ENCODE peak calls at places on chromosomes 12 and 14, in nine cellular contexts. One of them, this sample, is unnamed.

GRCh38 chr12:65596514-65597010 is 227.7 kb upstream of the HMGA2 start:
- DNase-seq in epithelial cell of proximal tubule: no peak
- DNase-seq in kidney epithelial cell: no peak
- DNase-seq in H1: no peak
- DNase-seq in upper lobe of left lung: no peak
- DNase-seq in Calu3: no peak
- DNase-seq in ovary: no peak
- DNase-seq in endothelial cell of umbilical vein: no peak
- DNase-seq in A549: no peak
- DNase-seq in this sample: no peak

GRCh38 chr12:98595152-98595988 is 1.9 kb downstream of the SLC25A3 start:
- DNase-seq in A549: no peak
- DNase-seq in Calu3: no peak
- DNase-seq in ovary: no peak
- DNase-seq in endothelial cell of umbilical vein: peak
- DNase-seq in kidney epithelial cell: peak
- DNase-seq in H1: no peak
- DNase-seq in upper lobe of left lung: no peak
- DNase-seq in epithelial cell of proximal tubule: peak
- DNase-seq in this sample: no peak

GRCh38 chr12:57465747-57466505 is 6.3 kb downstream of the GLI1 start:
- DNase-seq in epithelial cell of proximal tubule: no peak
- DNase-seq in endothelial cell of umbilical vein: no peak
- DNase-seq in kidney epithelial cell: no peak
- DNase-seq in Calu3: no peak
- DNase-seq in upper lobe of left lung: no peak
- DNase-seq in A549: no peak
- DNase-seq in H1: no peak
- DNase-seq in ovary: no peak
- DNase-seq in this sample: no peak

GRCh38 chr12:131430158-131430772 is 280.6 kb upstream of the SFSWAP start:
- DNase-seq in Calu3: peak
- DNase-seq in upper lobe of left lung: peak
- DNase-seq in H1: no peak
- DNase-seq in A549: no peak
- DNase-seq in kidney epithelial cell: no peak
- DNase-seq in ovary: peak
- DNase-seq in endothelial cell of umbilical vein: no peak
- DNase-seq in epithelial cell of proximal tubule: no peak
- DNase-seq in this sample: no peak

GRCh38 chr12:120115692-120116442 is 686 bp downstream of the RAB35 start:
- DNase-seq in A549: peak
- DNase-seq in upper lobe of left lung: peak
- DNase-seq in ovary: peak
- DNase-seq in kidney epithelial cell: no peak
- DNase-seq in H1: no peak
- DNase-seq in Calu3: peak
- DNase-seq in epithelial cell of proximal tubule: no peak
- DNase-seq in endothelial cell of umbilical vein: peak
- DNase-seq in this sample: no peak

GRCh38 chr12:132593938-132594358 is 16.4 kb downstream of the LRCOL1 start:
- DNase-seq in endothelial cell of umbilical vein: peak
- DNase-seq in H1: no peak
- DNase-seq in epithelial cell of proximal tubule: peak
- DNase-seq in ovary: peak
- DNase-seq in upper lobe of left lung: peak
- DNase-seq in Calu3: peak
- DNase-seq in kidney epithelial cell: peak
- DNase-seq in A549: peak
- DNase-seq in this sample: peak

GRCh38 chr12:121632069-121632970 is 6.0 kb downstream of the ORAI1 start:
- DNase-seq in endothelial cell of umbilical vein: peak
- DNase-seq in A549: no peak
- DNase-seq in upper lobe of left lung: no peak
- DNase-seq in ovary: no peak
- DNase-seq in kidney epithelial cell: no peak
- DNase-seq in Calu3: no peak
- DNase-seq in epithelial cell of proximal tubule: no peak
- DNase-seq in H1: no peak
- DNase-seq in this sample: no peak

GRCh38 chr12:112686373-112686772 is 105.2 kb upstream of the RPH3A start:
- DNase-seq in H1: no peak
- DNase-seq in kidney epithelial cell: no peak
- DNase-seq in A549: peak
- DNase-seq in Calu3: peak
- DNase-seq in epithelial cell of proximal tubule: peak
- DNase-seq in upper lobe of left lung: no peak
- DNase-seq in ovary: no peak
- DNase-seq in endothelial cell of umbilical vein: peak
- DNase-seq in this sample: peak

GRCh38 chr14:33061667-33062325 is 123.1 kb downstream of the NPAS3 start:
- DNase-seq in endothelial cell of umbilical vein: no peak
- DNase-seq in ovary: no peak
- DNase-seq in kidney epithelial cell: no peak
- DNase-seq in upper lobe of left lung: no peak
- DNase-seq in epithelial cell of proximal tubule: no peak
- DNase-seq in H1: no peak
- DNase-seq in A549: no peak
- DNase-seq in Calu3: no peak
- DNase-seq in this sample: no peak

GRCh38 chr12:13000935-13001724 is 1.1 kb upstream of the HEBP1 start:
- DNase-seq in H1: no peak
- DNase-seq in epithelial cell of proximal tubule: no peak
- DNase-seq in ovary: peak
- DNase-seq in kidney epithelial cell: no peak
- DNase-seq in upper lobe of left lung: peak
- DNase-seq in endothelial cell of umbilical vein: peak
- DNase-seq in A549: peak
- DNase-seq in Calu3: peak
- DNase-seq in this sample: no peak

GRCh38 chr12:87150969-87151662 is 878.1 kb downstream of the C12orf50 start:
- DNase-seq in A549: peak
- DNase-seq in H1: no peak
- DNase-seq in upper lobe of left lung: no peak
- DNase-seq in kidney epithelial cell: no peak
- DNase-seq in ovary: no peak
- DNase-seq in endothelial cell of umbilical vein: no peak
- DNase-seq in Calu3: no peak
- DNase-seq in epithelial cell of proximal tubule: no peak
- DNase-seq in this sample: no peak

GRCh38 chr12:54147186-54147585 is 41.6 kb downstream of the SMUG1 start:
- DNase-seq in epithelial cell of proximal tubule: no peak
- DNase-seq in upper lobe of left lung: no peak
- DNase-seq in A549: no peak
- DNase-seq in Calu3: peak
- DNase-seq in endothelial cell of umbilical vein: no peak
- DNase-seq in ovary: no peak
- DNase-seq in H1: no peak
- DNase-seq in kidney epithelial cell: no peak
- DNase-seq in this sample: no peak

GRCh38 chr12:6603095-6603567 is 4.0 kb downstream of the CHD4 start:
- DNase-seq in upper lobe of left lung: peak
- DNase-seq in Calu3: no peak
- DNase-seq in epithelial cell of proximal tubule: no peak
- DNase-seq in endothelial cell of umbilical vein: peak
- DNase-seq in H1: no peak
- DNase-seq in A549: no peak
- DNase-seq in ovary: no peak
- DNase-seq in kidney epithelial cell: no peak
- DNase-seq in this sample: no peak

GRCh38 chr14:100440758-100441203 is 117.6 kb downstream of the SLC25A47 start:
- DNase-seq in H1: no peak
- DNase-seq in A549: no peak
- DNase-seq in kidney epithelial cell: no peak
- DNase-seq in endothelial cell of umbilical vein: peak
- DNase-seq in upper lobe of left lung: no peak
- DNase-seq in Calu3: no peak
- DNase-seq in epithelial cell of proximal tubule: no peak
- DNase-seq in ovary: no peak
- DNase-seq in this sample: no peak

GRCh38 chr14:100439781-100440180 is 116.6 kb downstream of the SLC25A47 start:
- DNase-seq in ovary: peak
- DNase-seq in A549: peak
- DNase-seq in epithelial cell of proximal tubule: no peak
- DNase-seq in Calu3: no peak
- DNase-seq in H1: no peak
- DNase-seq in upper lobe of left lung: no peak
- DNase-seq in kidney epithelial cell: no peak
- DNase-seq in endothelial cell of umbilical vein: peak
- DNase-seq in this sample: no peak

GRCh38 chr14:100440207-100440631 is 117.1 kb downstream of the SLC25A47 start:
- DNase-seq in A549: peak
- DNase-seq in upper lobe of left lung: peak
- DNase-seq in Calu3: peak
- DNase-seq in kidney epithelial cell: peak
- DNase-seq in endothelial cell of umbilical vein: peak
- DNase-seq in H1: peak
- DNase-seq in epithelial cell of proximal tubule: peak
- DNase-seq in ovary: peak
- DNase-seq in this sample: peak

GRCh38 chr14:100438271-100438670 is 115.1 kb downstream of the SLC25A47 start:
- DNase-seq in endothelial cell of umbilical vein: no peak
- DNase-seq in kidney epithelial cell: no peak
- DNase-seq in epithelial cell of proximal tubule: no peak
- DNase-seq in H1: no peak
- DNase-seq in upper lobe of left lung: no peak
- DNase-seq in ovary: no peak
- DNase-seq in A549: no peak
- DNase-seq in Calu3: no peak
- DNase-seq in this sample: no peak

GRCh38 chr14:100438678-100439592 is 115.8 kb downstream of the SLC25A47 start:
- DNase-seq in H1: no peak
- DNase-seq in kidney epithelial cell: peak
- DNase-seq in ovary: no peak
- DNase-seq in upper lobe of left lung: peak
- DNase-seq in epithelial cell of proximal tubule: peak
- DNase-seq in Calu3: peak
- DNase-seq in endothelial cell of umbilical vein: peak
- DNase-seq in A549: peak
- DNase-seq in this sample: peak
- TF ChIP-seq CTCF in H1: no peak
- TF ChIP-seq CTCF in kidney epithelial cell: no peak
- TF ChIP-seq CTCF in ovary: no peak
- TF ChIP-seq CTCF in upper lobe of left lung: no peak
- TF ChIP-seq CTCF in epithelial cell of proximal tubule: no peak
- TF ChIP-seq CTCF in Calu3: no peak
- TF ChIP-seq CTCF in endothelial cell of umbilical vein: no peak
- TF ChIP-seq CTCF in A549: no peak
- TF ChIP-seq CTCF in this sample: no peak

DNA sequence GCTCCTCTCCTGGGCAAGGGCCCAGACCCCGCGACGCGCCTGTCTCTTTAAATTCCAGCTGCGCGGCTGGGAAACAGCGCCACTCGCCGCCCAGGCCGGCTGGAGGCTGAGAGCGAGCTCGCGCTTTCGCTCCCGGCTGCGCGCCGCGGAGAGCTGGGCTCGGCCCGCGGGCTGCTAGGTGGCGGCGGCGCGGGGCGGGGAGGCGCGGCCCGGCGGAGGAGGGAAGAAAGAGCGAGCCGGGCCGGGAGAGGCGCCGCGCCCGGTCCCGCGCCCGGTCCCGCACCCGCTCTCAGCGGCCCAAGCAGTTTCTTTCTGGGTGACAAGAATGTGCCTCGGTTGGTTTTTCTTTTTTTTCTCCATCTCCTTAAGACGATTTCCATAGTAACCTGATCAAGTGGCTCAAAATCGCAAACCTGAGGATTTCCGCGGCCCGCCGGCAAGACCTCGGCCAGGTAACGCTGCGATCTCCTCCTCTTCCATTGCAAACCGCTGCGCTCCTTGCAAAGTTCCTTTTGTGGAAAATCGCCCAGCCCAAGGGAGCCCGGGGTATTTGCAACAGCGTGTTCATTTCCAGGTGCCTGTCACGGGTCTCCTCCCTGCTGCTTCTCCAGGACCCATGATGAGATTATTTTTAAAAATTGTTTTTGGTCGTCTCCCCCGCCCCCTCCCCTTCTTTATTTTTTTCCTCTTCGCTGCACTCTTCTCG is 259.5 kb upstream of the E2F7 start:
- DNase-seq in kidney epithelial cell: no peak
- DNase-seq in H1: peak
- DNase-seq in Calu3: peak
- DNase-seq in upper lobe of left lung: peak
- DNase-seq in A549: peak
- DNase-seq in endothelial cell of umbilical vein: peak
- DNase-seq in epithelial cell of proximal tubule: no peak
- DNase-seq in ovary: peak
- DNase-seq in this sample: no peak
- TF ChIP-seq CTCF in kidney epithelial cell: peak
- TF ChIP-seq CTCF in H1: peak
- TF ChIP-seq CTCF in Calu3: peak
- TF ChIP-seq CTCF in upper lobe of left lung: peak
- TF ChIP-seq CTCF in A549: peak
- TF ChIP-seq CTCF in endothelial cell of umbilical vein: peak
- TF ChIP-seq CTCF in epithelial cell of proximal tubule: peak
- TF ChIP-seq CTCF in ovary: peak
- TF ChIP-seq CTCF in this sample: peak

DNA sequence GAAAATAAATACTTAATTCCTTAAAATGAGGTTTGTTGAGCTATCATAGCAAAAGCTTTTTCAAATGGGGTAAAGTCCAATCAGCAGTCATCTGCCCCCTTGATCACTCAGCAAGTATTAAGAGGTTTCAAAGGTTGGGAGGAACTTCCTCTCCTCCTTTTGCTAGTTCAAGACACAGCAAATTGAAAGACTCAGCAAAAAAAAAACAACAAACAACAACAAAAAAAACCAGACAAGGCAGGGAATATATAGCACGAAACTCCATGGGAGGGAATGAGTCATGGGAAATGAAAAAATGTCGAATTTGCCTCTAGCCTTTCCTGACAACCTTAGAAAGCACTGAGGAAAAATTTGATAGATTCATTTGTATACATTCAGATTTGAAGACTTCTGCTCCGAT is 1.6 kb upstream of the SLC7A8 start:
- DNase-seq in endothelial cell of umbilical vein: peak
- DNase-seq in upper lobe of left lung: no peak
- DNase-seq in Calu3: no peak
- DNase-seq in epithelial cell of proximal tubule: no peak
- DNase-seq in kidney epithelial cell: no peak
- DNase-seq in A549: no peak
- DNase-seq in H1: no peak
- DNase-seq in ovary: no peak
- DNase-seq in this sample: no peak
- TF ChIP-seq CTCF in endothelial cell of umbilical vein: no peak
- TF ChIP-seq CTCF in upper lobe of left lung: no peak
- TF ChIP-seq CTCF in Calu3: no peak
- TF ChIP-seq CTCF in epithelial cell of proximal tubule: no peak
- TF ChIP-seq CTCF in kidney epithelial cell: no peak
- TF ChIP-seq CTCF in A549: no peak
- TF ChIP-seq CTCF in H1: no peak
- TF ChIP-seq CTCF in ovary: no peak
- TF ChIP-seq CTCF in this sample: no peak

DNA sequence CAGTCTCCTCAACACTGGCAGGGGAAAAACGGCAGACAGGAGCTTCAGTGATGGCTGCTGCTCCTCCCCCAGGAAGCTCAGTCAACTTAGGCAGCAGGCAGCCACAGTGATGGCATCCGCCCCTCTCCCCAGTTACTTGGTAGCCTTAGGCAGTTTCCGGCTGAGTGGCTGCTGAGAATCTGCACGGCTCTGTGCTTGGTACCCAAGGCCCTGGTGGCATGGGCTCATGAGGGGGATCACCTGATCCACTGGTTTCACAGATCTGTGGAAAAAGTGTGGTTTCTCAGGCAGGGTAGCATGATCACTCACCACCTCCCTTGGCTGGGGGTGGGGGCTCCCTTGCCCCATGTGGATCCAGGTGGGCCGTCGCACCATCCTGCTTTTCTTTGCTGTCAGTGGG is 244.6 kb upstream of the MDGA2 start:
- DNase-seq in A549: no peak
- DNase-seq in H1: no peak
- DNase-seq in kidney epithelial cell: no peak
- DNase-seq in upper lobe of left lung: no peak
- DNase-seq in Calu3: no peak
- DNase-seq in ovary: no peak
- DNase-seq in epithelial cell of proximal tubule: no peak
- DNase-seq in endothelial cell of umbilical vein: no peak
- DNase-seq in this sample: no peak
- TF ChIP-seq CTCF in A549: no peak
- TF ChIP-seq CTCF in H1: no peak
- TF ChIP-seq CTCF in kidney epithelial cell: no peak
- TF ChIP-seq CTCF in upper lobe of left lung: no peak
- TF ChIP-seq CTCF in Calu3: no peak
- TF ChIP-seq CTCF in ovary: no peak
- TF ChIP-seq CTCF in epithelial cell of proximal tubule: no peak
- TF ChIP-seq CTCF in endothelial cell of umbilical vein: no peak
- TF ChIP-seq CTCF in this sample: no peak

This sample was measured in keratinocyte.